ENCODE peak calls at places on chromosomes 4 and X, in four cellular contexts. L is neuronal stem cell, R is IMR-90, Q is H9. E is an unnamed sample. For H3K9me3, the result is how much of the 10 kb centered on the place peaks cover.

GRCh38 chr4:139817657-139818452 is 152.2 kb downstream of the MGST2 start:
- DNase-seq in L (no peak), R (no peak), Q (no peak), E (peak)

GRCh38 chrX:103343105-103343504 is 13.1 kb downstream of the TCEAL7 start:
- DNase-seq in L (no peak), R (peak), Q (no peak), E (peak)

GRCh38 chrX:17521871-17522693 is 147.1 kb downstream of the NHS start:
- DNase-seq in L (no peak), R (peak), Q (peak), E (no peak)

GRCh38 chr4:83639849-83640493 is 104.1 kb downstream of the GPAT3 start:
- DNase-seq in L (peak), R (peak), Q (peak), E (peak)

GRCh38 chr4:102308032-102308799 is 37.1 kb downstream of the SLC39A8 start:
- DNase-seq in L (no peak), R (no peak), Q (no peak), E (peak)

GRCh38 chr4:3771932-3772495 is 5.8 kb downstream of the ADRA2C start:
- DNase-seq in L (no peak), R (no peak), Q (no peak), E (no peak)

GRCh38 chr4:173794662-173795061 is 264.6 kb upstream of the HAND2 start:
- DNase-seq in L (no peak), R (peak), Q (no peak), E (peak)

GRCh38 chrX:79081895-79082512 is 62.5 kb upstream of the GPR174 start:
- DNase-seq in L (peak), R (peak), Q (no peak), E (peak)

GRCh38 chrX:101595739-101596419 is 21.9 kb downstream of the ARMCX6 start:
- DNase-seq in L (peak), R (peak), Q (peak), E (peak)

GRCh38 chr4:137125011-137125410 is 407.3 kb downstream of the PCDH18 start:
- DNase-seq in L (no peak), R (peak), Q (no peak), E (peak)

GRCh38 chr4:123450393-123450792 is 53.8 kb downstream of the SPRY1 start:
- DNase-seq in L (no peak), R (no peak), Q (no peak), E (no peak)
- H2BK15ac ChIP-seq in L (no peak), R (no peak), Q (no peak), E (peak)

DNA sequence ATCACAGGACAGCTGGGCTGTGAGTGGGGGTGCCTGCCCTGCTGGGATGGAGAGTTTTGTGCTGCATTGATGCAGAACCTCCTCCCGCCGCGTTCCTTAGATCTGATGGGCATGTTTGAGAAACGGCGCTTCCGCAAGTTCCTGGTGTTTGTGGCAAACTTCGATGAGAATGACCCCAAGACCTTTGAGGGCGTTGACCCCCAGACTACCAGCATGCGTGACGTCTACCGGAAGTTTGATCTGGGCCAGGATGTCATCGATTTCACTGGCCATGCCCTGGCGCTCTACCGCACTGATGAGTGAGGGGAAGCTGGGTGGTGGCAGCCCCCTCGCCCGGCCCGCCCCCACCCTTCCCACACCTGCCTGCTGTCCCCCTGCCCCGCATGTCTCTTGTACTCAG is 2.9 kb downstream of the GDI1 start:
- DNase-seq in L (no peak), R (no peak), Q (no peak), E (no peak)
- H3K18ac ChIP-seq in L (no peak), R (no peak), Q (no peak), E (no peak)

GRCh38 chr4:33606951-33607350 is 2637.4 kb downstream of the ARAP2 start:
- DNase-seq in L (no peak), R (no peak), Q (no peak), E (no peak)
- H3K9me3 ChIP-seq in L (under half), R (under half), Q (under half), E (under half)

GRCh38 chr4:87220094-87220831 is at the start of gene KLHL8:
- DNase-seq in L (peak), R (peak), Q (peak), E (peak)
- H2BK15ac ChIP-seq in L (no peak), R (peak), Q (no peak), E (peak)

GRCh38 chrX:72276478-72276953 is 532 bp downstream of the RPS4X start:
- DNase-seq in L (no peak), R (no peak), Q (no peak), E (no peak)
- H3K18ac ChIP-seq in L (peak), R (peak), Q (peak), E (peak)

GRCh38 chr4:1402021-1402515 is 4.2 kb downstream of the NKX1-1 start:
- DNase-seq in L (no peak), R (no peak), Q (peak), E (no peak)
- H3K9me3 ChIP-seq in L (under half), R (under half), Q (under half), E (under half)

GRCh38 chr4:78650106-78651021 is 98.8 kb downstream of the ANXA3 start:
- DNase-seq in L (no peak), R (peak), Q (no peak), E (peak)
- H2BK15ac ChIP-seq in L (no peak), R (peak), Q (no peak), E (no peak)

GRCh38 chr4:112714922-112715901 is 78.3 kb downstream of the LARP7 start:
- DNase-seq in L (no peak), R (no peak), Q (no peak), E (no peak)

DNA sequence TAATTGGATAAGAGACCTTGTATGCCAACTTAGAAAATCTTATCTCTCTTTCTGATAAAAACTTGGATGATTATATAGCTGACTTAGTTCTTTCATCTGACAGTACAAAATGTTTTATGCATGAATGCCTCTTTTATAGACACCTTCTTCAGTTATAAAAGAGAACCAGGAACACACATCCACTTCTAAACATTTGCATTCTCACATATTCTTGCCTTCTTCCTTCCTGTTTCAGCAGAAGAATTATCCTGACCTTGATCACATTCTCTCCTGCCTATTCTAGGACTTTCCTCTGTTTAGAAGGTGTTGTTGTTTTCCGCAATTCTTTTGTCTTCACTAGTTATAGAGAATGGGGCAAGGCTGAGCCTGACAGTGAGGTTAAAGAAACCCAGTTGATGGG is 80.9 kb downstream of the LARP7 start:
- DNase-seq in L (no peak), R (no peak), Q (no peak), E (no peak)
- H3K18ac ChIP-seq in L (no peak), R (no peak), Q (no peak), E (no peak)